ENCODE peak calls at places on chromosomes 3 and 15, in four cellular contexts. W is lower leg skin, J is upper lobe of right lung, A is tibial nerve. F is an unnamed sample.

GRCh38 chr3:88203537-88204143 is 53.9 kb downstream of the C3orf38 start:
- DNase-seq in W (peak; percentile 87), J (no peak), A (peak; percentile 93), F (no peak)

GRCh38 chr3:56870436-56870835 is 68.7 kb upstream of the ARHGEF3 start:
- DNase-seq in W (no peak), J (no peak), A (no peak), F (no peak)

GRCh38 chr3:56131976-56132590 is 336.2 kb downstream of the ERC2 start:
- DNase-seq in W (no peak), J (no peak), A (no peak), F (no peak)

GRCh38 chr15:92677998-92678397 is 22.4 kb upstream of the FAM174B start:
- DNase-seq in W (no peak), J (no peak), A (peak; percentile 55), F (no peak)

GRCh38 chr3:123120546-123120945 is 53.7 kb downstream of the PDIA5 start:
- DNase-seq in W (no peak), J (no peak), A (no peak), F (no peak)

GRCh38 chr3:190252080-190252479 is 70.2 kb downstream of the CLDN1 start:
- DNase-seq in W (no peak), J (no peak), A (peak; percentile 34), F (no peak)

GRCh38 chr15:25830844-25831443 is 32.2 kb downstream of the ATP10A start:
- DNase-seq in W (no peak), J (no peak), A (peak; percentile 39), F (no peak)

GRCh38 chr3:29335438-29335837 is 54.6 kb downstream of the RBMS3 start:
- DNase-seq in W (peak; percentile 91), J (peak; percentile 76), A (peak; percentile 64), F (no peak)

GRCh38 chr15:95169701-95170459 is 938.5 kb downstream of the MCTP2 start:
- DNase-seq in W (peak; percentile 91), J (no peak), A (peak; percentile 66), F (no peak)

GRCh38 chr3:4814302-4814903 is 164.8 kb upstream of the BHLHE40 start:
- DNase-seq in W (no peak), J (peak; percentile 72), A (no peak), F (no peak)

GRCh38 chr3:111838133-111838532 is 20.9 kb upstream of the PHLDB2 start:
- DNase-seq in W (no peak), J (no peak), A (no peak), F (no peak)

GRCh38 chr3:134533493-134533892 is 47.6 kb downstream of the CEP63 start:
- DNase-seq in W (no peak), J (no peak), A (no peak), F (no peak)

GRCh38 chr3:65721386-65721785 is 317.3 kb downstream of the MAGI1 start:
- DNase-seq in W (no peak), J (no peak), A (no peak), F (no peak)

GRCh38 chr3:141816958-141817357 is 53.8 kb downstream of the GRK7 start:
- DNase-seq in W (no peak), J (no peak), A (no peak), F (no peak)

GRCh38 chr3:45110185-45110833 is 35.9 kb downstream of the CDCP1 start:
- DNase-seq in W (no peak), J (no peak), A (no peak), F (no peak)

GRCh38 chr3:79866162-79866561 is 98.4 kb upstream of the ROBO1 start:
- DNase-seq in W (no peak), J (no peak), A (no peak), F (no peak)

GRCh38 chr3:39407773-39408492 is 1.4 kb downstream of the RPSA start:
- DNase-seq in W (no peak), J (no peak), A (no peak), F (no peak)

DNA sequence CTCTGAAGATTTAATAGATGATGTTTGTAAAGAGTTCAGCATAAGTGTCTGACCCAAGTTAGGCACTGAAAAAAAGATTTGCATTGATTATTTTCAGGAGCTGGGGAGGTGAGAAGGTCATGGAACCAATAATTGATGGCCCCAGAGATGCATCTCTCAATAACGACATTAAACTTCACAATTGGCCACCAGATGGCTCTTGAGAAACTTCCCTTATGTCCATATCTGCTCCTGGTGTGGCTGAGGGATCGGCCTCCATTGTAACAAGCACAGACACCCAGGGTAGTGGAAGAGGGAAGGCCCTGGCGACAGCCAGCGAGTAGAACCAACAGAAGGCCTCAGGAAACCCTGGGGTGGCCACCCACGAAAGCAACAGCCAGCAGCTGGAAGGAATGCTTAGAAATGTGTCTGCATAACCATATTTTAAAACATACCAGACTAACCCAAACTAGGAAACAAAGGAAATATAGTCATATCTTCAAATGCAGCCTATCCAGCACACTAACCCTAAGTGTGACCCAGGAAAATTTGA is 536.7 kb downstream of the SOX2 start:
- DNase-seq in W (no peak), J (no peak), A (no peak), F (no peak)
- TF ChIP-seq CTCF in W (no peak), J (no peak), A (no peak), F (no peak)

DNA sequence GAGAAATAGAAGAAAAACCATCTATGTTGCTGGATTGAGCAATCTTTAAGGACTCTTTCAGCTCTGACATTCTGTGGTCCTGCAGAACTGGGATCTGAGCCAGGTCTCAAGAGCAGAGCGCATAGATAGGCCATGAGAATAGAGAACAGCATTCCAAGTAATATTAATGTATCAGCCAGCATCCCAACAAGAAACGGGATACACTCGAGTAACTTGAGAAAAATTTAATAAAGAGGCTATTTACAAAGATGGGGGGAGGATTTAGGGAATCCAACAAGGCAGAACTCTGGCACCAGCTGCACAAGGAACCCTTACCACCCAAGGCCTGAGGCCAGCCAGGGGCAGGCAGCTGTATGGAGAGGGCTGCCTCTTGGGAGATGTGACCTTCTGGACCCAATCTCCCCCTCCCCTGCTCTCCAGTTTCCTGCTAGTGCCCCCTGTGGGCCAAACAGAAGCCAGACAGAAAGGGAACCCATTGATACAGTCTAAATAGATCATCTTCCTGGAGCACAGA is 8.2 kb downstream of the TMOD2 start:
- DNase-seq in W (no peak), J (peak; percentile 67), A (no peak), F (no peak)
- TF ChIP-seq CTCF in W (no peak), J (no peak), A (peak; percentile 31), F (no peak)

DNA sequence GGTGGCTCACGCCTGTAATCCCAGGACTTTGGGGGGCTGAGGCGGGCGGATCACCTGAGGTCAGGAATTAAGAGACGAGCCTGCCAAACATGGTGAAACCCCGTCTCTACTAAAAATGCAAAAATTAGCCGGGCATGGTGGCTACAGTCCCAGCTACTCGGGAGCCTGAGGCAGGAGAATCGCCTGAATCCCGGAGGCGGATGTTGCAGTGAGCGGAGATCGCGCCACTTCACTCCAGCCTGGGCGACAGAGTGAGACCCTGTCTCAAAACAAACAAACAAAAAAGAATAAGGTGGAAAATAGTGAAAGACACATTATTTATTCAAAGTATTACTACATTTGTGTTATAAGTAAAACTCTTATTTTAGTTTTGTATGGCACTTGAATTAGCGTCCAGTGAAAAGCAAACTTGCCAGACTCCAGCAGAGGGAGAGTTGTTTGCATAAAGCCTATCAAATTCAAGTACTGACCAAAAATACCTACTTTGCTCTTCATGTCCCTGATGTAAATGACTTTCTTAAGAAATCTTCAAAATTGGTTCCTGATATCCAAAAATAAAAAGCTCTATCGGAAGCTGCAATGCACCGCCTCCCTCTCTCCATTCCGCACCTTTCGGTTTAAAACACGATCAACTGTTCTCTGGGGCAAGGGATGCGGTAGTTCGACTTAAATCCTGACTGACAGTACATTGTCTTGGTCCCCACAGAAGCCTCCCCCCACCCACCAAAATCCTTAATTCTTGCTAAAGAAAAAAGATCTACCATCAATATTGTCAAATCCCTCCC is 1.2 kb downstream of the TRPM7 start:
- DNase-seq in W (no peak), J (no peak), A (no peak), F (no peak)
- TF ChIP-seq CTCF in W (no peak), J (no peak), A (no peak), F (no peak)

GRCh38 chr3:58659051-58659675 is 7.4 kb downstream of the FAM3D start:
- DNase-seq in W (peak; percentile 76), J (no peak), A (no peak), F (no peak)
- TF ChIP-seq CTCF in W (no peak), J (no peak), A (no peak), F (no peak)

DNA sequence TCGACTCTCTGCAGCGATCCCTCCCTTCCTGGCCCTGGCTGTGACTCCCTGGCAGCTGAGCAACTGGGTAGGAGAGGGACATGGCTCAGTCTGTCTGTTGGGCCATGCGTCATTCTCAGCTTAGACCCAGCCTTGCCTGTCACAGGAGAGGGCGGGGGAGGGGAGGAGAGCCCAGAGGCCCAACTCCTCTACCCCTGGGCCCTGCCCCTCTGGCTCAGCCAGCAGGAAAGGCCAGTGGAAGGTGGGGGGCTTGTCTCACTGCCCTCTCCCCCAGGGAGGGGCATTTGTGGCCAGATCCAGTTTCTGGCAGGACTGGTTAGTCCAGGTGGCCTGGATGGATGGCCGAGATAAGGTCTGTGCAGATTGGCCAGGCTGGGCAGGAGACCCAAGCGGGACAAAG is 31.6 kb downstream of the DNAJB8 start:
- DNase-seq in W (no peak), J (no peak), A (no peak), F (no peak)
- TF ChIP-seq CTCF in W (no peak), J (no peak), A (no peak), F (no peak)

DNA sequence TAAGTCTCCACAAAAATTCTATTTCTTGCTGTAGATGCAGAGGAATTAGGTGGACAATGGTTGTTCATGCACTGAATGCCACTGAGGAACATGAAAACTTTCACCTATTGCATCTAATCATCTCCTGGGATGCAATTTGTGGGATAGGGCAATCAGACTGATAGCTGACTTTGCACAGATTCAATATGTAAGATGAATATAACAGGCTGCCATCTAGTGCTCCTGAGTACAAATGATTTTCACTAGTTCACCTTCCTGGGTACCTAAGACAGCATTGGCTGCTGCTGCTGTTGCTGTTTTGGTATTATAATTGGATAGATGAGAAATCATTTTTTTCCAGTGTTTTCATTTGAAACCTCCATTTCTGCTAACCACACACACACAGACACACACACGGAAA is 19.7 kb downstream of the TIMMDC1 start:
- DNase-seq in W (no peak), J (no peak), A (no peak), F (no peak)
- TF ChIP-seq CTCF in W (no peak), J (no peak), A (no peak), F (no peak)

GRCh38 chr3:107687182-107687581 is 164.4 kb downstream of the BBX start:
- DNase-seq in W (no peak), J (no peak), A (no peak), F (no peak)

GRCh38 chr3:107685383-107685782 is 162.6 kb downstream of the BBX start:
- DNase-seq in W (no peak), J (no peak), A (no peak), F (no peak)

GRCh38 chr3:107689355-107689754 is 166.6 kb downstream of the BBX start:
- DNase-seq in W (no peak), J (no peak), A (no peak), F (no peak)

GRCh38 chr3:107690522-107691138 is 167.9 kb downstream of the BBX start:
- DNase-seq in W (no peak), J (no peak), A (peak; percentile 35), F (no peak)
- TF ChIP-seq CTCF in W (no peak), J (peak; percentile 54), A (peak; percentile 51), F (peak; percentile 62)